ENCODE peak calls at places on chromosomes 1 and 21, in five cellular contexts. L is breast epithelium, V is cardiac muscle cell, T is heart right ventricle, U is IMR-90. G is an unnamed sample.

GRCh38 chr1:31796707-31797106 is 19.1 kb downstream of the SPOCD1 start:
- DNase-seq in V (no peak), T (no peak), U (no peak), L (no peak), G (no peak)

GRCh38 chr1:21572141-21572540 is 62.9 kb downstream of the ALPL start:
- DNase-seq in T (no peak), V (no peak), U (no peak), L (no peak), G (no peak)

GRCh38 chr1:100313382-100313781 is 38.9 kb upstream of the CDC14A start:
- DNase-seq in L (no peak), U (no peak), T (no peak), V (no peak), G (no peak)

GRCh38 chr1:7899741-7900140 is 40.9 kb downstream of the TNFRSF9 start:
- DNase-seq in V (no peak), U (peak), T (no peak), L (no peak), G (peak)

GRCh38 chr1:44237721-44238457 is 24.6 kb downstream of the DMAP1 start:
- DNase-seq in V (peak), U (peak), T (no peak), L (no peak), G (peak)

GRCh38 chr1:20507248-20507563 is 745 bp downstream of the MUL1 start:
- DNase-seq in U (no peak), V (no peak), L (no peak), T (no peak), G (no peak)

GRCh38 chr1:15578921-15579682 is 5.7 kb downstream of the AGMAT start:
- DNase-seq in U (no peak), T (no peak), L (no peak), V (no peak), G (no peak)

GRCh38 chr1:17207046-17207445 is 2.1 kb downstream of the PADI1 start:
- DNase-seq in V (peak), L (peak), T (peak), U (no peak), G (no peak)

GRCh38 chr1:87410771-87411170 is 82.1 kb downstream of the LMO4 start:
- DNase-seq in L (no peak), U (peak), V (no peak), T (no peak), G (no peak)

GRCh38 chr21:40318371-40318770 is 451.1 kb downstream of the PCP4 start:
- DNase-seq in U (no peak), V (no peak), L (no peak), T (no peak), G (no peak)

DNA sequence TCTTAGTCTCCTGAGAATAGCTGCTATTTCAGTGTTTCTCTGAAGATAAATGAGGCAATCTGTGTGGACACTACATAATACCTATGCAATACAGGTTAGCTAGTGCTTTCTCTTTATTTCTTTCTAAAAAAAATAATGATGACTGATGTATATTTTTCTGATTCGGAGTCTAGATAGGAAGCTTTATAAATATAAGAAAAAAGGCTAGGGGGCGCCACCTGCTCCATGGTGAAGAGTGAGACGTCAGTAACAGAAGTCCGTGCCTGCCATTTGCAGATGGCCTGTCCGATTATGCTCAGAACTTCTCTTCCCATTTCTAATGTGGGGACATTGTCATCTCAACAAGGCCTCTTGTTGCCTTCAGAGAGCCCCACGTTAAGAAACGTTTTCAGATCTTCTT is 26.4 kb downstream of the QSOX1 start:
- DNase-seq in T (no peak), L (no peak), V (peak), U (no peak), G (peak)
- TF ChIP-seq CTCF in T (peak), L (no peak), V (peak), U (peak), G (peak)

DNA sequence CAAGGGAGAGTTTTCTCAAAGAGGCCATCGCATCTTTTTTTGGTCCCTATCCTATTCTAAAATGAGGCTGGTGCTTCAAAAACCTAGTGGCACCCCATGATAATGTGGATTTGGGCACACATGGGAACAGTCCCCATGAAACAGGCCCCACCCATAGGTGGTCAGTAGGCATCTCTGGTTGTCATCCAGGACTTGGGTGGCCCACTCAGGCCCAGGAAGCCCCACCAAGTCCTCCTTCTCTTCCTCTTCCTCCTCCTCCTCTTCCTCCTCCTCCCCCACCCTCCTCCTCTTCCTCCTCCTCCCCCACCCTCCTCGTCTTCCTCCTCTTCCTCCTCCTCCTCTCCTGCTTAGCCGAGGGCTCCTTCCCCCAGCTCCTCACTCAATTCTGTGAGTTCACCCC is 554 bp downstream of the CACNA1S start:
- DNase-seq in U (no peak), T (no peak), V (no peak), L (no peak), G (no peak)
- H3K4me3 ChIP-seq in U (no peak), T (no peak), V (no peak), L (no peak), G (no peak)

GRCh38 chr1:47834326-47834725 is 162.9 kb downstream of the TRABD2B start:
- DNase-seq in V (no peak), U (no peak), T (no peak), L (no peak), G (no peak)

GRCh38 chr1:47828965-47829364 is 168.2 kb downstream of the TRABD2B start:
- DNase-seq in U (no peak), L (no peak), V (no peak), T (no peak), G (no peak)

GRCh38 chr1:47830021-47830420 is 167.2 kb downstream of the TRABD2B start:
- DNase-seq in T (no peak), L (no peak), U (no peak), V (no peak), G (no peak)

GRCh38 chr1:47827032-47827585 is 170.1 kb downstream of the TRABD2B start:
- DNase-seq in L (no peak), T (no peak), V (no peak), U (no peak), G (no peak)

GRCh38 chr1:47830856-47831255 is 166.3 kb downstream of the TRABD2B start:
- DNase-seq in T (no peak), U (no peak), V (no peak), L (no peak), G (no peak)
- TF ChIP-seq CTCF in T (no peak), U (no peak), V (no peak), L (no peak), G (no peak)

DNA sequence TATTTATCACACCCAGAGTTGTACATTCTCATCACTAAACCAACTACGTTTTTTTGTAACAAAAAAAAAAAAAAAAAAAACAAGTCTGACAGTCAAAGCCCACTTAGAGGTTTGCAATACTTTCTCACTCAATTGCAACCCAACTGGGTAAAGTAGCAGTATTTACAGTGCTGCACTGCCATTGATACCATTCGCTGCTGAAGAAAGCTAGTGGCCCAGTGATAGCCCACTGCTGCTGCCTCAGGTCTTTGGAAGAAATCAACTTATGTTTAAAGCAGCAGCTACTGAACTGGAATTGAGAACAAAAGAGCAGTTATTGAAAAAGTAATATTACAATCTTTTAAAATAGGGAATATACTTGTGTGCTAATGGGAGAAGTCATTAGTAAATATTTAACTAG is 2.7 kb downstream of the HNRNPU start:
- DNase-seq in V (no peak), L (no peak), T (no peak), U (no peak), G (no peak)
- H3K4me3 ChIP-seq in V (peak), L (peak), T (peak), U (peak), G (peak)

DNA sequence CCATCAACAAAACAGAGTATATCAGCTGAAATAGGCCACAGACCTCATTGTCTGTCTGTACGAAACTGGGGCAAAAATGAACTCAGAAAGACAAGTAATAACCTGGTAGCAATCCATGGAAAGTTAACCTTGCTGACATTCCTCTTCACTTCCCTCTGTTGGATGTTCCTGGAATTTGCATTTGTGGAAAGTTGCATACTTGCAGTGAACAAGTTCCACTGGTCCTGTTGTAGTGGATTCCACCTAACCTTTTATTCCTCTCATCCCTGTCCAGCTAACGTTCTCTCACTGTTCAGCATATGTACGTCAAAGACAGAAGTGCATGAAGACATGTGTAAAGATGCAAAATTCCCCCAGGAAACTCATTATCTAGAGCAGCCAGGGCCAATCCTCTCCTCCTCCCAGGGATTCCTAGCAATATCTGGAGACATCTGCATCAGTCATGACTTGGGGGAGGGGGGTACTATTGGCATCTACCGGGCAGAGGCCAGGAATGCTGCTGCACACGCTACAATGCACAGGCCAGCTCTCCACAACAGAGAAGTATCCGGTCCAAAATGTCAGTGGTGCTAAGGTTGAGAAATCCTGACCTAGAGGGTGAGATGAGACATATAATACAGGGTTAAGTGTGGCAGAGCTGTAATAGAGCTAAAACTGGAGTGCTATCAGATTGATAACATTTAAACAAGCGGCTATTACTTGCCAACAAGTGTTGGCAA is 8.2 kb downstream of the LPAR3 start:
- DNase-seq in L (no peak), V (no peak), T (no peak), U (no peak), G (peak)
- TF ChIP-seq CTCF in L (no peak), V (peak), T (peak), U (no peak), G (peak)

DNA sequence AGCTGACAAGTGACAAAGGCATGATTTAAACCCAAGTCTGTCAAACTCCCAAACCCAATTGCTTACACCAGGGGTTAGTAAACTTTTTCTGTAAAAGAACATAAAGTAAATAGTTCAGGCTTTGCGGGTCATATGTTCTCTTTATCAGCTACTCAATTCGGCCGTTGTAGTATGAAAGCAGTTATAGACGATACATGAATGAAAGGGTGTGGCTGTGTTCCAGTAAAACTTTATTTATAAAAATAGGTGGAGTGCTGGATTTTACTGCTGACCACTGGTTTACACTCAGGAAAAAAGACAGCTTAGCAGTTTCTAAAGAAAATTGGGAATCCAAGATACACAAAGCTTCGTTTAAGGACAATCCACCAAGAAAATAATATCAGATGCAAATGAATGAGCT is 124.3 kb upstream of the BCL9 start:
- DNase-seq in V (no peak), L (no peak), T (no peak), U (no peak), G (no peak)
- H3K4me3 ChIP-seq in V (no peak), L (no peak), T (no peak), U (no peak), G (no peak)

DNA sequence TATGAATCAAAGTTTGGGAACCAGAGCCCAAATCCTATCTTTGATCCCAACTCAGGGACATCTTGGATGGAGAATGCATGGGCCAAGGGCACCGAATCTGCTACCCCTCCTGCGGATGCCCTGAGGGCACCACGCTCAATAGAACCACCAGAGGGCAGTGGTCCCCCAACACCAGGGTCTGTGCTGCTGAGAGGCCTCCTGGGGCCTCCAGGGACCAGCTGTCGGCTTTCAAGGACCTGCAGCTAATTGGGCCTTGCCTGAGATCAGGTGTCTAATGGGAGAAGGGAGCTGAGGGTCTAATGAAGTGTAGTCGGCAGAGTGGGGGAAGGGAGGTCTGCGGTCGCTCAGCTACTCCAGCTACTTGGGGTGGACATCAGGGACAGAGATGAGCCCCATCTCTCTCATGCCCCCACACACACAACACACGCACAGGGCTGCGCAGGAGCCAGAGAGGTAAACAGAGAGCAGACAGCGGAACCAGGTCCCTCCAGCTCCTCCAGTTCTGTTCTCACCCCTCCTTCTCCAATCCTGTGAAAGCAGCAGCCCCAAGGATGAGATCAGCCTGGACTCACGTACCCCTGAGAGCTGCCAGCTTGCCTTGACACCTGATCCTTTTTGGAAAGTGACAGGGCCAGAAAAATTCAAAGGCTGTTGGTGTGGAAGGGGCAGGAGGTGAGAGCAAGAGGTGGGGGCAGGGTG is 34.9 kb upstream of the PPP1R15B start:
- DNase-seq in L (no peak), T (peak), U (peak), V (peak), G (peak)
- TF ChIP-seq CTCF in L (peak), T (peak), U (peak), V (peak), G (peak)

DNA sequence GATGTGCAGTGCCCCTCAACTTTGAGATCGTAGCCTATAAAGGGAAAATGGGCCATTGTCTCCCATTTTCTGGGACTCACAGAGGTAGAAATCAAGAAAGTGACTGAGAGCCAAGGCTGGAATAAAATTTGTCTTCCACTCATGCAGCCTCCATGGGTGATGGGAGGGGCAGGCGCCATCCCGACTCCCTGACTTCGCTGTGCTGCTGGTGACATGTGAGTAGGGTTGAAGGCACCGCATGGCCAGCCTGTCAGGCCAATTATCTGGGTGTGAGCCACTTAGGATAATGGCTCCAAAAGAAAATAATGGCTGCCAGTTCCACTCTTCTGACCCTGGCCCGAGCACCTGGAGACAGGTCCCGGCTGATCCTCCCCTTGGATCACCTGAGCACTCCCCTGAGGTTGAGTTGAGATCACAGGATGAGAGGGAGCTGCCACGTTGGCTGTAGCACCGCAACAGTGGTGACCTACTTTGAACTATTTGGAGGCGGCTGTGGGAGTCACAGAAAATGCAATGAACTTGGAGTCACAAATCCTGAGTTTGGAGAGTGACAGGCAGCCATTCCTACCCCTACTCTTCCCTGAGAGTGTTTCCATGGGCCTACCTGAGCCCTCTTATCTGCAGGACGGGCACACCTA is 26.3 kb downstream of the CAPN9 start:
- DNase-seq in U (no peak), L (no peak), V (no peak), T (no peak), G (no peak)
- H3K4me3 ChIP-seq in U (no peak), L (no peak), V (no peak), T (no peak), G (no peak)

GRCh38 chr1:5481889-5482288 is 510.3 kb downstream of the NPHP4 start:
- DNase-seq in L (no peak), V (peak), U (no peak), T (no peak), G (no peak)
- TF ChIP-seq CTCF in L (no peak), V (no peak), U (no peak), T (no peak), G (no peak)